ENCODE peak calls at places on chromosome 6, in eight cellular contexts. O is neural crest cell; W is mucosa of descending colon; K is stimulated activated CD4-positive, alpha-beta T cell treated with anti-CD3 and anti-CD28 coated beads, Interleukin-1b, Interleukin-23, amount 100 ng/mL, for 4 hours; D is AG08395; P is CD8-positive, alpha-beta T cell; S is adipocyte; F is Daoy. L is an unnamed sample.

GRCh38 chr6:163536770-163537169 is 122.3 kb downstream of the QKI start:
- DNase-seq in O (no peak), W (peak), K (no peak), D (no peak), P (no peak), S (no peak), F (peak), L (peak)

GRCh38 chr6:128725271-128726233 is 157.4 kb upstream of the LAMA2 start:
- DNase-seq in O (peak), W (peak), K (no peak), D (peak), P (no peak), S (peak), F (peak), L (peak)

GRCh38 chr6:135358907-135359459 is 138.6 kb downstream of the AHI1 start:
- DNase-seq in O (no peak), W (no peak), K (no peak), D (no peak), P (no peak), S (peak), F (no peak), L (no peak)

GRCh38 chr6:129320892-129321291 is 389.1 kb downstream of the ARHGAP18 start:
- DNase-seq in O (no peak), W (no peak), K (no peak), D (no peak), P (no peak), S (peak), F (no peak), L (no peak)

GRCh38 chr6:127186889-127187288 is 68.4 kb downstream of the RSPO3 start:
- DNase-seq in O (peak), W (peak), K (peak), D (no peak), P (peak), S (no peak), F (peak), L (no peak)

GRCh38 chr6:114115659-114116058 is 144.7 kb upstream of the HDAC2 start:
- DNase-seq in O (no peak), W (no peak), K (no peak), D (no peak), P (no peak), S (no peak), F (no peak), L (no peak)

GRCh38 chr6:6714498-6715360 is 126.2 kb downstream of the LY86 start:
- DNase-seq in O (no peak), W (no peak), K (no peak), D (peak), P (no peak), S (no peak), F (no peak), L (no peak)

GRCh38 chr6:99431901-99432300 is 6.8 kb upstream of the PNISR start:
- DNase-seq in O (no peak), W (no peak), K (no peak), D (no peak), P (no peak), S (no peak), F (no peak), L (no peak)

GRCh38 chr6:46243754-46244153 is 73.0 kb upstream of the ENPP5 start:
- DNase-seq in O (no peak), W (no peak), K (no peak), D (no peak), P (no peak), S (no peak), F (no peak), L (no peak)

GRCh38 chr6:31122803-31123706 is 2.8 kb upstream of the CDSN start:
- DNase-seq in O (no peak), W (peak), K (no peak), D (peak), P (no peak), S (peak), F (peak), L (no peak)

GRCh38 chr6:109059148-109059547 is 35.5 kb downstream of the SESN1 start:
- DNase-seq in O (no peak), W (no peak), K (no peak), D (no peak), P (no peak), S (peak), F (no peak), L (no peak)

GRCh38 chr6:57207141-57207540 is 15.0 kb downstream of the RAB23 start:
- DNase-seq in O (no peak), W (no peak), K (no peak), D (no peak), P (no peak), S (peak), F (peak), L (no peak)

GRCh38 chr6:13248953-13249432 is 79.3 kb downstream of the TBC1D7 start:
- DNase-seq in O (no peak), W (no peak), K (no peak), D (no peak), P (no peak), S (no peak), F (no peak), L (no peak)

GRCh38 chr6:144285798-144286502 is 815 bp downstream of the UTRN start:
- DNase-seq in O (peak), W (peak), K (peak), D (peak), P (peak), S (peak), F (peak), L (no peak)

GRCh38 chr6:42104807-42105713 is 37.4 kb downstream of the C6orf132 start:
- DNase-seq in O (no peak), W (no peak), K (no peak), D (no peak), P (no peak), S (no peak), F (no peak), L (no peak)

GRCh38 chr6:354631-355280 is 36.8 kb upstream of the IRF4 start:
- DNase-seq in O (no peak), W (no peak), K (no peak), D (no peak), P (no peak), S (no peak), F (no peak), L (no peak)

GRCh38 chr6:107185570-107185969 is 70.3 kb upstream of the BEND3 start:
- DNase-seq in O (peak), W (peak), K (no peak), D (peak), P (no peak), S (peak), F (no peak), L (no peak)

GRCh38 chr6:15602144-15602543 is 60.7 kb downstream of the DTNBP1 start:
- DNase-seq in O (no peak), W (no peak), K (no peak), D (no peak), P (peak), S (no peak), F (no peak), L (no peak)

GRCh38 chr6:159279790-159280277 is 110.6 kb downstream of the FNDC1 start:
- DNase-seq in O (no peak), W (no peak), K (no peak), D (no peak), P (no peak), S (no peak), F (peak), L (peak)

GRCh38 chr6:139423037-139423698 is 48.7 kb upstream of the CITED2 start:
- DNase-seq in O (no peak), W (no peak), K (no peak), D (no peak), P (no peak), S (peak), F (no peak), L (no peak)

GRCh38 chr6:40719671-40720374 is 132.7 kb upstream of the LRFN2 start:
- DNase-seq in O (no peak), W (peak), K (no peak), D (peak), P (no peak), S (peak), F (peak), L (peak)

GRCh38 chr6:163356324-163356723 is 58.2 kb upstream of the QKI start:
- DNase-seq in O (no peak), W (peak), K (no peak), D (peak), P (no peak), S (no peak), F (peak), L (peak)

GRCh38 chr6:136149311-136149710 is 100.8 kb downstream of the MTFR2 start:
- DNase-seq in O (no peak), W (no peak), K (no peak), D (peak), P (no peak), S (no peak), F (no peak), L (no peak)

GRCh38 chr6:170113141-170113540 is 177.7 kb downstream of the DLL1 start:
- DNase-seq in O (no peak), W (no peak), K (no peak), D (no peak), P (peak), S (no peak), F (no peak), L (no peak)

GRCh38 chr6:163436843-163437242 is 22.3 kb downstream of the QKI start:
- DNase-seq in O (no peak), W (no peak), K (no peak), D (no peak), P (no peak), S (no peak), F (no peak), L (no peak)

GRCh38 chr6:170042596-170043118 is 248.2 kb downstream of the DLL1 start:
- DNase-seq in O (no peak), W (no peak), K (no peak), D (no peak), P (no peak), S (no peak), F (no peak), L (no peak)

GRCh38 chr6:87722831-87723726 is 21.0 kb upstream of the AKIRIN2 start:
- DNase-seq in O (no peak), W (peak), K (no peak), D (peak), P (no peak), S (peak), F (peak), L (peak)

GRCh38 chr6:75830959-75831885 is 82.2 kb downstream of the MYO6 start:
- DNase-seq in O (no peak), W (no peak), K (no peak), D (peak), P (no peak), S (no peak), F (peak), L (no peak)

GRCh38 chr6:44432227-44432626 is 44.7 kb downstream of the CDC5L start:
- DNase-seq in O (no peak), W (peak), K (no peak), D (no peak), P (no peak), S (no peak), F (no peak), L (no peak)

GRCh38 chr6:73451166-73452106 is 661 bp downstream of the CGAS start:
- DNase-seq in O (peak), W (peak), K (peak), D (peak), P (peak), S (peak), F (peak), L (no peak)

GRCh38 chr6:47161176-47161687 is 119.1 kb upstream of the ADGRF1 start:
- DNase-seq in O (no peak), W (peak), K (no peak), D (peak), P (no peak), S (peak), F (peak), L (no peak)

GRCh38 chr6:14228571-14228970 is 111.0 kb downstream of the CD83 start:
- DNase-seq in O (no peak), W (no peak), K (no peak), D (peak), P (no peak), S (no peak), F (peak), L (peak)

GRCh38 chr6:13378669-13379590 is 50.6 kb upstream of the TBC1D7 start:
- DNase-seq in O (no peak), W (peak), K (no peak), D (no peak), P (no peak), S (no peak), F (no peak), L (no peak)

GRCh38 chr6:1043458-1043836 is 268.5 kb upstream of the FOXQ1 start:
- DNase-seq in O (no peak), W (no peak), K (no peak), D (peak), P (no peak), S (no peak), F (no peak), L (no peak)

GRCh38 chr6:104642871-104643270 is 216.8 kb downstream of the HACE1 start:
- DNase-seq in O (no peak), W (no peak), K (no peak), D (peak), P (no peak), S (no peak), F (no peak), L (no peak)

GRCh38 chr6:19478273-19478672 is 358.9 kb upstream of the ID4 start:
- DNase-seq in O (no peak), W (no peak), K (no peak), D (no peak), P (no peak), S (no peak), F (no peak), L (no peak)

GRCh38 chr6:41599015-41599835 is 39.0 kb upstream of the MDFI start:
- DNase-seq in O (no peak), W (no peak), K (no peak), D (no peak), P (no peak), S (no peak), F (no peak), L (no peak)

GRCh38 chr6:139391709-139392108 is 17.3 kb upstream of the CITED2 start:
- DNase-seq in O (no peak), W (no peak), K (no peak), D (no peak), P (no peak), S (no peak), F (no peak), L (no peak)

L was measured in HFF-Myc.